ENCODE peak calls at places on chromosomes 12 and 14, in nine cellular contexts. U is occipital lobe; O is posterior vena cava; G is T-helper 1 cell; R is kidney tubule cell; E is CD4-positive, alpha-beta T cell; C is fibroblast of mammary gland; Q is hypothalamus; A is choroid plexus epithelial cell. S is an unnamed sample.

GRCh38 chr14:31323419-31323818 is 96.9 kb downstream of the HEATR5A start:
- DNase-seq in R (no peak), A (no peak), Q (no peak), O (no peak), G (no peak), C (no peak), E (no peak), U (no peak), S (no peak)

GRCh38 chr14:99326041-99326710 is 54.2 kb upstream of the BCL11B start:
- DNase-seq in C (no peak), R (no peak), A (no peak), Q (no peak), O (peak; percentile 45), G (no peak), E (no peak), U (no peak), S (no peak)

GRCh38 chr12:89540586-89540985 is 14.7 kb upstream of the POC1B start:
- DNase-seq in Q (no peak), O (no peak), A (no peak), U (no peak), E (no peak), G (no peak), C (no peak), R (no peak), S (no peak)

GRCh38 chr12:52728374-52728773 is 25.1 kb upstream of the KRT77 start:
- DNase-seq in O (no peak), Q (no peak), R (no peak), G (no peak), A (no peak), U (no peak), E (no peak), C (no peak), S (no peak)

GRCh38 chr12:3200032-3200617 is 122.9 kb downstream of the TSPAN9 start:
- DNase-seq in Q (no peak), A (peak; percentile 49), O (no peak), R (peak; percentile 29), E (no peak), C (peak; percentile 26), U (no peak), G (no peak), S (peak; percentile 59)

GRCh38 chr12:99658950-99659349 is 11.4 kb downstream of the GARIN6 start:
- DNase-seq in Q (no peak), C (peak; percentile 10), A (peak; percentile 6), R (peak; percentile 15), O (no peak), E (no peak), G (no peak), U (no peak), S (no peak)

GRCh38 chr12:20549115-20549719 is 145.9 kb upstream of the SLCO1C1 start:
- DNase-seq in O (no peak), C (peak; percentile 56), U (no peak), G (no peak), Q (no peak), R (no peak), A (peak; percentile 88), E (no peak), S (peak; percentile 66)

GRCh38 chr12:96177013-96177412 is 17.2 kb upstream of the ELK3 start:
- DNase-seq in Q (no peak), C (peak; percentile 96), E (peak; percentile 2), A (peak; percentile 33), G (peak; percentile 95), O (no peak), U (no peak), R (peak; percentile 78), S (peak; percentile 89)

GRCh38 chr14:36069535-36069900 is 107.0 kb downstream of the PTCSC3 start:
- DNase-seq in E (no peak), U (peak; percentile 12), C (peak; percentile 47), Q (no peak), G (peak; percentile 41), A (peak; percentile 51), R (peak; percentile 63), O (no peak), S (peak; percentile 69)

GRCh38 chr14:98189077-98189476 is 1082.9 kb downstream of the BCL11B start:
- DNase-seq in R (no peak), O (no peak), G (peak; percentile 87), A (no peak), Q (no peak), E (no peak), C (no peak), U (no peak), S (no peak)

GRCh38 chr14:75373616-75374015 is 54.2 kb upstream of the JDP2 start:
- DNase-seq in Q (no peak), R (no peak), A (no peak), O (no peak), G (no peak), E (no peak), C (no peak), U (no peak), S (no peak)

GRCh38 chr12:70876952-70877351 is 43.6 kb downstream of the PTPRR start:
- DNase-seq in Q (no peak), O (no peak), R (peak; percentile 8), A (peak; percentile 39), G (no peak), C (peak; percentile 87), U (peak; percentile 3), E (no peak), S (no peak)

GRCh38 chr14:105064721-105065143 is 498 bp downstream of the GPR132 start:
- DNase-seq in R (peak; percentile 79), G (peak; percentile 42), C (peak; percentile 56), Q (no peak), O (peak; percentile 82), A (no peak), U (no peak), E (no peak), S (no peak)

GRCh38 chr12:3863756-3864155 is 9.4 kb downstream of the PARP11 start:
- DNase-seq in A (no peak), O (no peak), R (no peak), Q (no peak), C (no peak), G (no peak), U (no peak), E (no peak), S (no peak)

GRCh38 chr12:31362759-31363415 is 36.9 kb upstream of the SINHCAF start:
- DNase-seq in G (peak; percentile 39), C (no peak), Q (no peak), R (no peak), O (no peak), E (no peak), U (no peak), A (peak; percentile 8), S (no peak)

GRCh38 chr12:87444039-87444438 is 585.2 kb downstream of the C12orf50 start:
- DNase-seq in Q (no peak), A (no peak), R (peak; percentile 72), U (no peak), G (no peak), O (no peak), E (no peak), C (no peak), S (no peak)

GRCh38 chr14:68230941-68231717 is 411.6 kb downstream of the RAD51B start:
- DNase-seq in O (no peak), U (no peak), R (peak; percentile 46), A (peak; percentile 72), E (no peak), G (no peak), C (peak; percentile 66), Q (no peak), S (peak; percentile 24)

GRCh38 chr14:101595887-101596721 is 34.8 kb downstream of the DIO3 start:
- DNase-seq in C (no peak), O (peak; percentile 61), R (peak; percentile 5), A (no peak), Q (no peak), U (no peak), E (peak; percentile 31), G (peak; percentile 73), S (no peak)

GRCh38 chr12:113044516-113044915 is 12.0 kb upstream of the DTX1 start:
- DNase-seq in E (no peak), G (no peak), Q (no peak), O (no peak), C (peak; percentile 3), A (no peak), U (no peak), R (no peak), S (no peak)

GRCh38 chr14:52769889-52770288 is 21.5 kb downstream of the GNPNAT1 start:
- DNase-seq in E (no peak), C (no peak), U (no peak), R (no peak), G (no peak), Q (no peak), A (peak; percentile 13), O (no peak), S (peak; percentile 73)

GRCh38 chr14:57962293-57962996 is 96.6 kb upstream of the SLC35F4 start:
- DNase-seq in U (no peak), O (no peak), E (no peak), Q (no peak), C (no peak), A (no peak), G (no peak), R (no peak), S (no peak)

GRCh38 chr14:51342226-51342625 is 102.2 kb downstream of the TMX1 start:
- DNase-seq in O (no peak), E (no peak), Q (no peak), R (peak; percentile 75), A (no peak), C (no peak), U (no peak), G (no peak), S (peak; percentile 38)

GRCh38 chr12:81953541-81953940 is 194.4 kb upstream of the PPFIA2 start:
- DNase-seq in U (no peak), C (peak; percentile 31), A (no peak), R (peak; percentile 61), O (no peak), E (no peak), Q (no peak), G (no peak), S (no peak)

GRCh38 chr14:63277784-63278183 is 41.0 kb downstream of the GPHB5 start:
- DNase-seq in U (no peak), C (no peak), Q (no peak), A (no peak), G (no peak), R (no peak), O (no peak), E (no peak), S (no peak)

GRCh38 chr12:25502071-25502555 is 51.0 kb downstream of the LMNTD1 start:
- DNase-seq in C (no peak), G (no peak), Q (no peak), O (no peak), E (no peak), U (no peak), A (no peak), R (no peak), S (no peak)

GRCh38 chr12:109450980-109451379 is 26.1 kb downstream of the KCTD10 start:
- DNase-seq in C (no peak), R (no peak), O (peak; percentile 26), A (no peak), E (no peak), Q (no peak), U (no peak), G (no peak), S (no peak)

GRCh38 chr12:53505555-53506449 is 1.5 kb downstream of the NPFF start:
- DNase-seq in Q (no peak), C (peak; percentile 54), E (no peak), U (no peak), R (no peak), O (no peak), A (no peak), G (no peak), S (no peak)

GRCh38 chr12:80269953-80270552 is 170.7 kb downstream of the OTOGL start:
- DNase-seq in Q (no peak), C (peak; percentile 64), U (no peak), O (no peak), R (peak; percentile 59), G (peak; percentile 5), E (no peak), A (peak; percentile 72), S (peak; percentile 78)

GRCh38 chr12:91920276-91920675 is 225.4 kb downstream of the BTG1 start:
- DNase-seq in Q (no peak), E (no peak), G (no peak), A (peak; percentile 56), O (no peak), C (peak; percentile 41), R (no peak), U (no peak), S (peak; percentile 5)

GRCh38 chr14:29926228-29926627 is 1.4 kb downstream of the PRKD1 start:
- DNase-seq in R (no peak), O (peak; percentile 73), G (no peak), E (no peak), U (no peak), A (no peak), C (no peak), Q (no peak), S (peak; percentile 7)

GRCh38 chr12:64090047-64090446 is 132.0 kb downstream of the KICS2 start:
- DNase-seq in Q (no peak), C (no peak), R (no peak), A (no peak), E (no peak), G (no peak), U (no peak), O (no peak), S (no peak)